ENCODE peak calls at places on chromosome 15, in eight cellular contexts. A is AG10803, N is progenitor cell of endocrine pancreas, W is NCI-H1436, Q is nephron progenitor cell, X is HFFc6, S is fibroblast of the conjunctiva, E is foreskin fibroblast. G is an unnamed sample.
A peak's percentile ranks its signal among the peaks of the same experiment; 100 is the strongest.

GRCh38 chr15:69848551-69849231 is 249.0 kb downstream of the TLE3 start:
- DNase-seq in Q (no peak), X (no peak), A (no peak), N (no peak), E (no peak), S (no peak), W (no peak), G (no peak)

GRCh38 chr15:80895965-80896364 is 93.7 kb downstream of the MESD start:
- DNase-seq in N (no peak), Q (no peak), W (no peak), A (no peak), S (no peak), E (no peak), X (no peak), G (no peak)

GRCh38 chr15:38084289-38084688 is 149.8 kb downstream of the TMCO5A start:
- DNase-seq in N (no peak), W (no peak), X (peak; percentile 35), S (no peak), E (peak; percentile 64), A (no peak), Q (no peak), G (no peak)

GRCh38 chr15:82655606-82656005 is 8.4 kb upstream of the CPEB1 start:
- DNase-seq in W (no peak), E (no peak), S (no peak), X (no peak), N (no peak), A (no peak), Q (no peak), G (no peak)

GRCh38 chr15:96629501-96629900 is 299.0 kb downstream of the NR2F2 start:
- DNase-seq in S (no peak), Q (no peak), E (no peak), W (no peak), A (no peak), X (no peak), N (no peak), G (peak; percentile 18)

GRCh38 chr15:44735482-44736260 is 657 bp upstream of the TRIM69 start:
- DNase-seq in X (no peak), E (no peak), W (no peak), A (peak; percentile 31), N (no peak), Q (no peak), S (no peak), G (no peak)

GRCh38 chr15:40776537-40777141 is 6.9 kb downstream of the C15orf62 start:
- DNase-seq in N (no peak), X (peak; percentile 46), A (peak; percentile 82), Q (no peak), W (no peak), E (peak; percentile 67), S (peak; percentile 48), G (no peak)

GRCh38 chr15:96064351-96064756 is 266.1 kb upstream of the NR2F2 start:
- DNase-seq in X (peak; percentile 17), S (peak; percentile 89), N (no peak), W (no peak), E (peak; percentile 76), A (peak; percentile 24), Q (no peak), G (no peak)

GRCh38 chr15:92780816-92781215 is 119.3 kb upstream of the CHD2 start:
- DNase-seq in A (no peak), X (no peak), W (peak; percentile 97), S (no peak), Q (no peak), E (no peak), N (no peak), G (no peak)

GRCh38 chr15:98920091-98920880 is 87.3 kb downstream of the PGPEP1L start:
- DNase-seq in W (no peak), Q (no peak), S (no peak), A (no peak), E (no peak), N (no peak), X (no peak), G (no peak)

G was measured in LNCaP clone FGC.